ENCODE peak calls at places on chromosomes 4 and X, in nine cellular contexts. H, W, Z, C, T, A, I, E and N are unnamed samples.

GRCh38 chr4:80731436-80731835 is 299.1 kb upstream of the BMP3 start:
- DNase-seq in H (no peak), W (no peak), Z (no peak), C (no peak), T (peak; percentile 73), A (no peak), I (no peak), E (no peak), N (no peak)

GRCh38 chr4:88791274-88791673 is 93.6 kb upstream of the NAP1L5 start:
- DNase-seq in H (no peak), W (no peak), Z (no peak), C (no peak), T (no peak), A (no peak), I (peak; percentile 3), E (no peak), N (no peak)

GRCh38 chr4:34108456-34108855 is 2135.9 kb downstream of the ARAP2 start:
- DNase-seq in H (no peak), W (no peak), Z (no peak), C (no peak), T (no peak), A (no peak), I (no peak), E (no peak), N (no peak)

GRCh38 chr4:11130195-11130975 is 298.3 kb downstream of the HS3ST1 start:
- DNase-seq in H (no peak), W (no peak), Z (no peak), C (no peak), T (no peak), A (no peak), I (no peak), E (no peak), N (no peak)

GRCh38 chr4:133865606-133866327 is 335.8 kb downstream of the PABPC4L start:
- DNase-seq in H (no peak), W (no peak), Z (no peak), C (no peak), T (peak; percentile 69), A (no peak), I (no peak), E (no peak), N (no peak)

GRCh38 chrX:131739823-131740222 is 195.9 kb downstream of the OR13H1 start:
- DNase-seq in H (no peak), W (no peak), Z (no peak), C (no peak), T (peak; percentile 60), A (no peak), I (no peak), E (no peak), N (no peak)

GRCh38 chrX:129959493-129959832 is 23.0 kb upstream of the BCORL1 start:
- DNase-seq in H (no peak), W (no peak), Z (no peak), C (no peak), T (no peak), A (no peak), I (no peak), E (no peak), N (no peak)

GRCh38 chr4:31655328-31655727 is 935.2 kb downstream of the PCDH7 start:
- DNase-seq in H (no peak), W (no peak), Z (no peak), C (no peak), T (no peak), A (no peak), I (no peak), E (no peak), N (no peak)

GRCh38 chr4:52014903-52015302 is 5.3 kb downstream of the LRRC66 start:
- DNase-seq in H (no peak), W (no peak), Z (no peak), C (no peak), T (no peak), A (no peak), I (no peak), E (no peak), N (no peak)

GRCh38 chrX:1159515-1159914 is 52.9 kb downstream of the CRLF2 start:
- DNase-seq in H (no peak), W (no peak), Z (no peak), C (no peak), T (no peak), A (no peak), I (no peak), E (no peak), N (no peak)
- H3K9me3 ChIP-seq in H (no peaks in the 10 kb centered on the region), W (no peaks in the 10 kb centered on the region), Z (no peaks in the 10 kb centered on the region), C (no peaks in the 10 kb centered on the region), T (no peaks in the 10 kb centered on the region), A (no peaks in the 10 kb centered on the region), I (no peaks in the 10 kb centered on the region), E (no peaks in the 10 kb centered on the region), N (no peaks in the 10 kb centered on the region)

DNA sequence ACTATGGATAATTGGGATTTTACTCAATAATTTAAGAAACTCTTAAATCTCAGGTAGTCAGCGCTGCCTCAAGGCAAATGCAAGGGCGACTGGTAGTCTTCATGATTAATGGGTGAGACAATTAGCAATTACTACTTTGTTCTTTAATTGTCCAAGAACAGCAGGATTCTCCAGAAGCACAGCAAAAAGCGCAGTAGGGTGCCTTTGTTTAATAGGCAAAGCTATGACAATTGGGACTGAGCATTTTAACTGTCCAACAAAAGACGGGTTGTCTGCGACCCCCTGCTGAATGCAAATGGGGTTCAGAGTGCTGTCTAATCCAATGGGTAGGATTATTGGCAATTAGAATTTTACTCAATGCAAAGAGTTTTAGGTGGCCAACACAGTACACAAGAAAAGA is 286.1 kb downstream of the CHIC1 start:
- DNase-seq in H (no peak), W (no peak), Z (no peak), C (no peak), T (no peak), A (no peak), I (no peak), E (no peak), N (no peak)
- H3K9me3 ChIP-seq in H (no peaks in the 10 kb centered on the region), W (no peaks in the 10 kb centered on the region), Z (no peaks in the 10 kb centered on the region), C (no peaks in the 10 kb centered on the region), T (no peaks in the 10 kb centered on the region), A (no peaks in the 10 kb centered on the region), I (no peaks in the 10 kb centered on the region), E (no peaks in the 10 kb centered on the region), N (no peaks in the 10 kb centered on the region)

DNA sequence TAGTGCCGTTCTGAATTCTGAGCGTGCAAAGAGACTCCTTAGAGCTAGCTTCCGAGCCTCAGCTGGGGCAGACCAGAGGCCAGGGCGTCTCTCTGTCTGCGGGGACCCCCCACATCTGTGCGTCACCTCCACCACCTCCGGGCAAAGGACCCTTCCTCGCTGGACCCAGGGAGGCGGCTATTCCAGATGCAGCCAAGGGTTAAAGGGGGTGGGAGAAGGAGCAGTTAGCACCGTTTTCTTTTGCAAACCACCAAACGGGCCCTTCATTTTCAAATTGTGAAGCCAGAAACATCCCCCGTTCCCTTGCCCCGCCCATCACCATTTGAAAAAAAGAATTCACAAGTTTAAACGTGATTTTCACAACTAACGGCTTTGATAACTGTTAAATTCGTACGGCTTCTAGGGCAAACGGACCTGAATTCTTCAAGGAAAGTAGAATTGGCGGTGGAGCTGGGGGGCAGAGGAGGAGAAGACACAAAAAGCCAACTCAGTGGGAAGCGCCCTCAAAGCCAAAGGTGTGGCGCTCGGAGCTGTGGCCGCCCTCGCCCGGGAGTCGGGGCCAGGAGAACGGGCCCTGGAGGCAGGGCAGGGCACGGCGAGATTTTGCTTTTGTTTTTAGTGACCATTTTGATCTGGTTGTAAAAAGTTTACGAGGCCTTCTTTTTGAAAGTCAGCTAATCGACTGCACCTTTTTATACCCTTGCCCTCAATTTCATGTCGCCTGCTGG is 3.3 kb upstream of the PDGFRA start:
- DNase-seq in H (no peak), W (no peak), Z (no peak), C (no peak), T (no peak), A (no peak), I (no peak), E (no peak), N (no peak)
- H3K9me3 ChIP-seq in H (no peaks in the 10 kb centered on the region), W (no peaks in the 10 kb centered on the region), Z (no peaks in the 10 kb centered on the region), C (no peaks in the 10 kb centered on the region), T (no peaks in the 10 kb centered on the region), A (no peaks in the 10 kb centered on the region), I (no peaks in the 10 kb centered on the region), E (no peaks in the 10 kb centered on the region), N (no peaks in the 10 kb centered on the region)

DNA sequence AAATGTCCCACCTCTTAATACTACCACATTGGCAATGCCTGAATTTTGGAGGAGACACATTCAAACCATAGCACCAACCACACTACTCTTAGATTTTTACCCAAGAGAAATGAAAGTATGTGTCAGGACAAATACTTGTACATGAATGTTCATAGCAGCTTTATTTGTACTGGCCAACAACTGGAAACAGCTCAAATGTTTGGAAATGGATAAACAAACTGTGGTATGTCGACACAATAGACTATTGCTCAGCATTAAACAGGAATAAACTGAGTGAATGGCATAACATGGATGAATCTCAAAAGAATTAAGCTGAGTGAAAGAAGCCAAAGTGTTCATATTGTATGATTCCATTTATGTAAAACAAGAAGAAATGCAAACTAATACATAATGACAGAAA is 18.5 kb upstream of the EDA start:
- DNase-seq in H (no peak), W (no peak), Z (no peak), C (no peak), T (no peak), A (no peak), I (no peak), E (no peak), N (no peak)
- H3K9me3 ChIP-seq in H (no peaks in the 10 kb centered on the region), W (no peaks in the 10 kb centered on the region), Z (no peaks in the 10 kb centered on the region), C (no peaks in the 10 kb centered on the region), T (no peaks in the 10 kb centered on the region), A (no peaks in the 10 kb centered on the region), I (no peaks in the 10 kb centered on the region), E (no peaks in the 10 kb centered on the region), N (no peaks in the 10 kb centered on the region)

GRCh38 chr4:28518781-28519180 is 1658.1 kb downstream of the STIM2 start:
- DNase-seq in H (no peak), W (no peak), Z (no peak), C (no peak), T (no peak), A (no peak), I (no peak), E (no peak), N (no peak)
- H3K9me3 ChIP-seq in H (no peaks in the 10 kb centered on the region), W (no peaks in the 10 kb centered on the region), Z (no peaks in the 10 kb centered on the region), C (no peaks in the 10 kb centered on the region), T (no peaks in the 10 kb centered on the region), A (no peaks in the 10 kb centered on the region), I (no peaks in the 10 kb centered on the region), E (no peaks in the 10 kb centered on the region), N (peaks cover 2% of the 10 kb centered on the region)

GRCh38 chr4:109313168-109314133 is 11.0 kb upstream of the COL25A1 start:
- DNase-seq in H (no peak), W (no peak), Z (no peak), C (no peak), T (no peak), A (no peak), I (no peak), E (no peak), N (no peak)

GRCh38 chr4:109319156-109319555 is 16.7 kb upstream of the COL25A1 start:
- DNase-seq in H (no peak), W (no peak), Z (no peak), C (no peak), T (no peak), A (no peak), I (no peak), E (no peak), N (no peak)

GRCh38 chr4:109315341-109315740 is 12.9 kb upstream of the COL25A1 start:
- DNase-seq in H (no peak), W (no peak), Z (no peak), C (no peak), T (no peak), A (no peak), I (no peak), E (no peak), N (no peak)

GRCh38 chr4:109319684-109320083 is 17.2 kb upstream of the COL25A1 start:
- DNase-seq in H (no peak), W (no peak), Z (no peak), C (no peak), T (no peak), A (no peak), I (no peak), E (no peak), N (no peak)

GRCh38 chr4:109315818-109316217 is 13.4 kb upstream of the COL25A1 start:
- DNase-seq in H (no peak), W (no peak), Z (no peak), C (no peak), T (no peak), A (no peak), I (no peak), E (no peak), N (no peak)
- H3K9me3 ChIP-seq in H (no peaks in the 10 kb centered on the region), W (no peaks in the 10 kb centered on the region), Z (no peaks in the 10 kb centered on the region), C (peaks cover 13% of the 10 kb centered on the region), T (no peaks in the 10 kb centered on the region), A (no peaks in the 10 kb centered on the region), I (no peaks in the 10 kb centered on the region), E (no peaks in the 10 kb centered on the region), N (peaks cover under 1% of the 10 kb centered on the region)